ENCODE peak calls at places on chromosomes 12 and 14, in four cellular contexts. X, J, U and E are unnamed samples.

GRCh38 chr12:71282925-71283324 is 125.1 kb upstream of the TSPAN8 start:
- DNase-seq in U (no peak), J (no peak), X (no peak), E (no peak)

GRCh38 chr12:52650520-52651081 is 1.4 kb downstream of the KRT2 start:
- DNase-seq in X (no peak), U (peak; percentile 6), J (no peak), E (no peak)

GRCh38 chr12:77772606-77773298 is 57.9 kb upstream of the NAV3 start:
- DNase-seq in J (no peak), U (no peak), X (no peak), E (no peak)

GRCh38 chr14:92917956-92918355 is 5.0 kb upstream of the CHGA start:
- DNase-seq in X (no peak), J (no peak), U (no peak), E (no peak)

GRCh38 chr14:76768201-76768656 is 7.0 kb downstream of the VASH1 start:
- DNase-seq in J (peak; percentile 76), U (no peak), X (peak; percentile 51), E (no peak)

GRCh38 chr12:8676651-8677050 is 14.0 kb upstream of the MFAP5 start:
- DNase-seq in U (no peak), J (no peak), X (no peak), E (no peak)

GRCh38 chr12:3040663-3041544 is 36.3 kb upstream of the TSPAN9 start:
- DNase-seq in X (no peak), U (no peak), J (no peak), E (no peak)

GRCh38 chr12:94481734-94482133 is 22.1 kb upstream of the CEP83 start:
- DNase-seq in J (no peak), X (no peak), U (no peak), E (no peak)

GRCh38 chr12:24363177-24363754 is 413.8 kb upstream of the SOX5 start:
- DNase-seq in U (no peak), X (no peak), J (peak; percentile 34), E (peak; percentile 65)

GRCh38 chr12:26555139-26555538 is 277.9 kb downstream of the ITPR2 start:
- DNase-seq in J (no peak), X (no peak), U (peak; percentile 43), E (no peak)

GRCh38 chr12:96289067-96289466 is 94.9 kb downstream of the ELK3 start:
- DNase-seq in X (no peak), J (no peak), U (no peak), E (no peak)

GRCh38 chr12:55619352-55620138 is 17.1 kb upstream of the OR10P1 start:
- DNase-seq in U (peak; percentile 93), X (peak; percentile 52), J (peak; percentile 62), E (peak; percentile 56)

GRCh38 chr12:101962486-101962885 is 85.1 kb downstream of the DRAM1 start:
- DNase-seq in J (no peak), X (peak; percentile 51), U (peak; percentile 71), E (no peak)

DNA sequence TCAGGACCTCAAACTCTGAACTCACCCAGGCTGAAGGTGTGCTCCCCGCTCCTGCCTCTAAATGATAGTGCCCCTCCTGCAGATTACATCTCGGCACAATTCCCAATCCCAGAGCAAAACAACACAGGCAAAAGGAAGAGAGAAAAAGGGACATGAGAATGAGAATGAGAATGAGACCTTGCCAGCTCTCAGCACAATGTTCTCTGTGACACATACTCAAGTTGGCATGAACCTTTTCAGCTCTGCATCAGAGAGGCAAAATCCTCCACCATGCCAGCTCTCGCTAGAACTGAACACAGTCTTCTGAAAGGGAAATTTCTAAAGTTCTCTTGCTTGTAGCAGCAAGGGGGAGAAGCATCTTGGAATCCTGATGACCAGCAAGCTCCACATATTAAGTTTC is 84.6 kb downstream of the KSR2 start:
- DNase-seq in X (no peak), U (no peak), J (no peak), E (no peak)
- H3K4me3 ChIP-seq in X (no peak overlapping the region), U (no peak overlapping the region), J (no peak overlapping the region), E (no peak overlapping the region)

GRCh38 chr12:92929957-92930356 is 862 bp upstream of the EEA1 start:
- DNase-seq in J (no peak), U (peak; percentile 12), X (no peak), E (no peak)
- H3K4me3 ChIP-seq in J (peak overlapping the region; percentile 73), U (peak overlapping the region; percentile 67), X (no peak overlapping the region), E (peak overlapping the region; percentile 62)

DNA sequence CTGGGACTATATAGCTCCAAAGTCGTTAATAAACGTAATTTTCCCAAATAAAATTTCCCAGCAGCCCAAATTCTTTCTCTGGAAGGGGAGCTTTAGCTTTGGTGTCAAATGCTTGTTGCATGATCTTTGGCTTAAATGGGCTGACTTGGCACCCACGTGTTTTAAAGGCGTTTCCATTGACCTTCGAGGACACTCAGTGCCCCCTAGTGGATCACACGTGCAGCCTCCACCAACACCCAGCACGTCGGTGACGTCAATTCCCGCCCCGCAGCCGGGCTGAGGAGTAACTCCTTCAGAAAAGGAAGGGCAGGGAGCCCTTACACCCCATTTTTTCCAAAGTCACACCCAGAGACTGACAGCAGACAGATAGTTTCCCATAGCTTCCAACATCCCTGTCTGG is 707.8 kb downstream of the AACS start:
- DNase-seq in U (peak; percentile 6), J (peak; percentile 52), X (no peak), E (peak; percentile 38)
- H3K4me3 ChIP-seq in U (no peak overlapping the region), J (no peak overlapping the region), X (no peak overlapping the region), E (no peak overlapping the region)

DNA sequence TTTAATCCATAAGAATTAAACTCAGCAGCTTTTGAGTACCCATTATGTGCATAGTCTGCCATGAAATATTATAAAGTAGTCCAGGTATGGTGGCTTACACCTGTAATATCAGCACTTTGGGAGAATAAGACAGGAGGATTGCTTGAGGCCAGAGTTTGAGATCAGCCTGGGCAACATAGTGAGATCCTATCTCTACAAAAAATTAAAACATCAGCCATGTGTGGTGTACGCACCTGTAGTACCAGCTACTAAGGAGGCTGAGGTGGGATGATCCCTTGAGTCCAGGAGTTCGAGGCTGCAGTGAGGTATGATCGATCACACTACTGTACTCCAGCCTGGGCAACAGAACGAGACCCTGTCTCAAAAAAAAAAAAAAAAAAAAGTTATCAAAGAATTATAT is 15.3 kb downstream of the MARK3 start:
- DNase-seq in U (no peak), X (no peak), J (no peak), E (no peak)
- H3K4me3 ChIP-seq in U (no peak overlapping the region), X (no peak overlapping the region), J (no peak overlapping the region), E (no peak overlapping the region)

DNA sequence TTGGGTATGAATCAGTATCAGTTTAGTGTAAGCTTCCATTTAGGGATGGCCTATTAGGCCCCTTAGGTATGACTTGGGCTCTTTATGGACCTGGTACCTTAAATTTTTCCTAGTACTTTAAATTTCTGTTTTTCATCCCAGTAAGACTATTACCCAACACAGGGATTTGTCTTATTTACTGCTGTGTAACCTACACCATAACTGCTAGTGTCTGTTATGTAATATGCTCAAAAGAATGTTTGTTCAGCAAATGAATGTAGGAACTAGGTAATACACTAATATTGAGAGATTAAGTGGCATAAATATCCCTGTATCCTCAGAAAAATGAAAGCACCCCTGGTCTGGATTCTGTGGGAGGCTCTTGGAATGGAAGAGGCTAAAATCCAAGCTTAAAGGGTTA is 63.7 kb upstream of the YARS2 start:
- DNase-seq in U (no peak), J (no peak), X (no peak), E (no peak)
- H3K4me3 ChIP-seq in U (no peak overlapping the region), J (no peak overlapping the region), X (no peak overlapping the region), E (no peak overlapping the region)

DNA sequence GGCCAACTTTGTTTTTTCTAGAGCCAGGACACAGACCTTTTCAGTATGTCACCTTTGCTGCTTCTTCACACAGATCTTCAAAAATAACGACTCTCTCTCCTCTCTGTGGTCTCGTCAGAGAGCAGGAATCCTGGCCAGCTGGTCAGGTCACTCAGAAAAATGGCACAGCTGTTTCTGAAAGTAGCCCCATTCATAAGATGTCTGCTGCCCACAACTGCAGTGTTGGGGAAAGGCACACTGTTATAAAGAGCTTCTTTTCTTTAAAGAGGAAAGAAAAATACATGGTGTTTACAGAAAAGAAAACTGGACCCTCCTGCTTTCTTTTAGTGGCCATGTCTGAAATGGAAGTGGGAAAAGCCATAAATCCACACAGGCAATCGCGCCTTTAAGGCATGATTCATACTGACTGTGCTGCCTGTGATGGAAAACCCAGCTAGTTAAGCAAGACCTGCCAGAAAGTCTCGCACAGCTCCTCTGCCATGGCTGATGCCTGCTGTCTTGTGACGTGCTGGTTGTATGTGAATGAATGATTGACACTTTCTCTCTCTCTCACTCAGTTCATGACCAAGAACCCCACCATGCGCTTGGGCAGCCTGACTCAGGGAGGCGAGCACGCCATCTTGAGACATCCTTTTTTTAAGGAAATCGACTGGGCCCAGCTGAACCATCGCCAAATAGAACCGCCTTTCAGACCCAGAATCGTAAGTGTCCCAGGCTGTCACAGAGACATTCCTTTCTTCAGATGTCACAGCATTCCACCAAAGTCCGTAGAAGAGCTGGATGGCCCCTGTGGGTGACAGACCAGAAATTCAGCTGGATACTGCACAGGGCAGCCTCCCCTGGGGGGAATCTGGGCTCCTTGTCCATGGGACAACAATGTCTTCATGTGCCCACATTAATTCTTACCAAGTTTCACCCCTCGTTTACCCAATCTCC is 147.9 kb upstream of the HIF1A start:
- DNase-seq in J (no peak), U (peak; percentile 95), X (no peak), E (no peak)
- H3K4me3 ChIP-seq in J (no peak overlapping the region), U (no peak overlapping the region), X (no peak overlapping the region), E (no peak overlapping the region)

GRCh38 chr12:7129647-7130536 is at the start of gene CLSTN3:
- DNase-seq in X (peak; percentile 74), J (peak; percentile 100), U (peak; percentile 72), E (peak; percentile 87)

GRCh38 chr12:7130791-7131501 is 775 bp downstream of the CLSTN3 start:
- DNase-seq in U (peak; percentile 42), J (peak; percentile 78), X (peak; percentile 57), E (peak; percentile 61)

GRCh38 chr12:7130537-7130790 is 293 bp downstream of the CLSTN3 start:
- DNase-seq in X (no peak), J (no peak), U (no peak), E (no peak)

GRCh38 chr12:7128681-7129593 is at the start of gene RBP5:
- DNase-seq in U (no peak), X (no peak), J (no peak), E (no peak)

GRCh38 chr12:7131502-7131866 is 1.3 kb downstream of the CLSTN3 start:
- DNase-seq in J (peak; percentile 32), X (no peak), U (no peak), E (no peak)
- H3K4me3 ChIP-seq in J (peak overlapping the region; percentile 71), X (no peak overlapping the region), U (no peak overlapping the region), E (peak overlapping the region; percentile 89)

GRCh38 chr12:132438139-132438700 is 51.7 kb upstream of the FBRSL1 start:
- DNase-seq in X (no peak), U (no peak), J (no peak), E (no peak)

GRCh38 chr12:132438726-132439125 is 51.2 kb upstream of the FBRSL1 start:
- DNase-seq in J (no peak), X (no peak), U (no peak), E (no peak)

GRCh38 chr12:132435486-132436187 is 54.3 kb upstream of the FBRSL1 start:
- DNase-seq in J (no peak), U (no peak), X (no peak), E (no peak)

GRCh38 chr12:132437252-132438138 is 52.5 kb upstream of the FBRSL1 start:
- DNase-seq in J (no peak), U (no peak), X (no peak), E (no peak)

DNA sequence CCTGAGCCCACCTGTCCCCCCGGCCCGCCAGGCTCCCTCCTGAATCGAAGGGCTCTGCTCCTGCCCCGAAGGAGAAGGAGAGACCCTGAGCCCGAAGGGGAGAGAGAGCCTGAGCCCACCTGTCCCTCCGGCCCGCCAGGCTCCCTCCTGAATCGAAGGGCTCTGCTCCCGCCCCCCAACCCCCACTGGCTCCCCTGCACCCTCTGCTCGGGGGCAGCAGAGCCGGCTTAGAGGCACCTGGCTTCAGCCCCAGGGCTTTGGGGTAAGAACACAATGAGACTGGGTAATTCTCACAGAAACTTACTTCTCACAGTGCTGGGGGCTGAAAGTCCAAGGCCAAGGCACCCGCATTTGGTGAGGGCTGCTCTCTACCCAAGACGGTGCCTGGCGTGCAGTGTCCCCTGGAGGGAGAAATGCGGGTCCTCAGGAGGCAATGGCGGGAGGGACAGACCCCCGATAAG is 53.1 kb upstream of the FBRSL1 start:
- DNase-seq in U (no peak), X (no peak), J (no peak), E (no peak)
- H3K4me3 ChIP-seq in U (no peak overlapping the region), X (no peak overlapping the region), J (no peak overlapping the region), E (no peak overlapping the region)